ENCODE peak calls at places on chromosomes 7 and 10, in eight cellular contexts. S is A673, Z is GM06990, L is esophagus squamous epithelium, V is AG10803, U is A549, N is fibroblast of the aortic adventitia, G is tibial artery. X is an unnamed sample.
A peak's percentile ranks its signal among the peaks of the same experiment; 100 is the strongest.

GRCh38 chr7:122849297-122849696 is 37.0 kb downstream of the CADPS2 start:
- DNase-seq in L (no peak), G (no peak), N (no peak), Z (no peak), S (no peak), U (no peak), V (no peak), X (no peak)

GRCh38 chr7:49530481-49530880 is 243.0 kb upstream of the VWC2 start:
- DNase-seq in N (no peak), L (no peak), U (no peak), Z (no peak), S (no peak), G (no peak), V (no peak), X (no peak)

GRCh38 chr7:149865437-149865836 is 8.3 kb upstream of the ATP6V0E2 start:
- DNase-seq in Z (no peak), U (no peak), V (no peak), S (no peak), L (no peak), N (peak; percentile 8), G (no peak), X (no peak)

GRCh38 chr10:12807096-12807755 is 194.3 kb downstream of the CCDC3 start:
- DNase-seq in V (no peak), N (no peak), S (no peak), Z (no peak), L (no peak), G (no peak), U (no peak), X (no peak)

GRCh38 chr10:131786756-131787605 is 113.8 kb upstream of the PPP2R2D start:
- DNase-seq in S (peak; percentile 51), N (peak; percentile 22), V (peak; percentile 1), U (peak; percentile 45), Z (no peak), L (no peak), G (no peak), X (peak; percentile 22)

GRCh38 chr10:70055550-70055949 is 2.9 kb downstream of the MACROH2A2 start:
- DNase-seq in S (peak; percentile 64), Z (no peak), N (no peak), U (no peak), G (no peak), V (no peak), L (no peak), X (no peak)

GRCh38 chr10:59880976-59881510 is 25.3 kb downstream of the CCDC6 start:
- DNase-seq in V (no peak), S (no peak), Z (peak; percentile 80), N (no peak), U (no peak), L (no peak), G (no peak), X (no peak)

GRCh38 chr7:82235710-82236109 is 207.9 kb downstream of the CACNA2D1 start:
- DNase-seq in L (no peak), U (no peak), G (no peak), Z (no peak), N (peak; percentile 46), S (peak; percentile 55), V (no peak), X (no peak)

GRCh38 chr7:98802088-98802780 is 67.6 kb downstream of the TMEM130 start:
- DNase-seq in N (peak; percentile 64), L (no peak), Z (peak; percentile 86), S (peak; percentile 91), V (peak; percentile 68), U (peak; percentile 49), G (peak; percentile 55), X (peak; percentile 89)

GRCh38 chr7:76430836-76431235 is 6.1 kb downstream of the ZP3 start:
- DNase-seq in L (no peak), S (no peak), N (no peak), U (no peak), G (no peak), V (no peak), Z (no peak), X (no peak)

GRCh38 chr7:832292-832967 is at the start of gene SUN1:
- DNase-seq in L (no peak), Z (no peak), N (peak; percentile 59), S (no peak), U (peak; percentile 71), G (no peak), V (peak; percentile 79), X (no peak)

GRCh38 chr10:58723977-58724376 is 211.3 kb downstream of the BICC1 start:
- DNase-seq in L (no peak), U (no peak), Z (no peak), N (peak; percentile 71), G (no peak), V (peak; percentile 78), S (no peak), X (no peak)

GRCh38 chr7:46776790-46777189 is 805.1 kb downstream of the TNS3 start:
- DNase-seq in G (no peak), V (peak; percentile 32), U (no peak), N (peak; percentile 61), L (no peak), Z (no peak), S (peak; percentile 66), X (no peak)

GRCh38 chr10:70132098-70133029 is at the start of gene AIFM2:
- DNase-seq in U (peak; percentile 83), Z (peak; percentile 80), N (peak; percentile 59), V (peak; percentile 74), G (peak; percentile 74), L (no peak), S (no peak), X (peak; percentile 86)

GRCh38 chr10:33937987-33938386 is 603.5 kb upstream of the NRP1 start:
- DNase-seq in V (no peak), G (no peak), N (no peak), Z (no peak), L (no peak), U (no peak), S (no peak), X (no peak)

GRCh38 chr10:101441539-101442455 is 87.8 kb downstream of the BTRC start:
- DNase-seq in L (no peak), U (peak; percentile 83), Z (peak; percentile 4), V (peak; percentile 71), N (peak; percentile 75), G (no peak), S (peak; percentile 84), X (no peak)

GRCh38 chr10:110684800-110685446 is 40.8 kb downstream of the RBM20 start:
- DNase-seq in V (peak; percentile 48), L (no peak), S (no peak), U (no peak), G (no peak), Z (no peak), N (peak; percentile 25), X (no peak)

GRCh38 chr10:35822316-35822715 is 180.2 kb upstream of the FZD8 start:
- DNase-seq in Z (peak; percentile 10), U (peak; percentile 33), V (peak; percentile 82), G (peak; percentile 94), N (peak; percentile 91), L (no peak), S (peak; percentile 79), X (peak; percentile 95)

GRCh38 chr10:35819011-35819410 is 176.9 kb upstream of the FZD8 start:
- DNase-seq in U (no peak), L (no peak), G (no peak), V (no peak), Z (no peak), S (no peak), N (no peak), X (no peak)

GRCh38 chr10:35819736-35820135 is 177.6 kb upstream of the FZD8 start:
- DNase-seq in Z (no peak), V (no peak), U (no peak), G (no peak), S (no peak), N (no peak), L (no peak), X (no peak)

GRCh38 chr10:35824704-35825103 is 182.6 kb upstream of the FZD8 start:
- DNase-seq in S (no peak), N (peak; percentile 60), G (peak; percentile 34), L (no peak), Z (no peak), V (no peak), U (no peak), X (no peak)

GRCh38 chr10:35821339-35821911 is 179.3 kb upstream of the FZD8 start:
- DNase-seq in L (no peak), Z (peak; percentile 20), U (no peak), V (no peak), S (peak; percentile 28), N (peak; percentile 22), G (no peak), X (no peak)
- H3K4me3 ChIP-seq in L (no peak overlapping the region), Z (no peak overlapping the region), U (no peak overlapping the region), V (no peak overlapping the region), S (no peak overlapping the region), N (no peak overlapping the region), G (no peak overlapping the region), X (no peak overlapping the region)

GRCh38 chr7:118169146-118169545 is 14.8 kb upstream of the LSM8 start:
- DNase-seq in N (peak; percentile 21), Z (no peak), G (no peak), L (no peak), S (no peak), U (peak; percentile 13), V (peak; percentile 39), X (no peak)
- TF ChIP-seq CTCF in N (peak; percentile 36), Z (peak; percentile 19), G (no peak), L (no peak), S (peak; percentile 23), U (no peak), V (peak; percentile 32), X (no peak)

GRCh38 chr10:95501203-95502094 is 59.7 kb downstream of the SORBS1 start:
- DNase-seq in N (no peak), Z (no peak), L (no peak), V (no peak), S (no peak), U (no peak), G (no peak), X (no peak)
- H3K4me3 ChIP-seq in N (no peak overlapping the region), Z (no peak overlapping the region), L (peak overlapping the region; percentile 28), V (no peak overlapping the region), S (no peak overlapping the region), U (no peak overlapping the region), G (peak overlapping the region; percentile 12), X (peak overlapping the region; percentile 4)

GRCh38 chr10:79490400-79491081 is 21.8 kb upstream of the EIF5AL1 start:
- DNase-seq in U (no peak), N (peak; percentile 62), Z (no peak), L (no peak), S (no peak), G (no peak), V (peak; percentile 15), X (no peak)

GRCh38 chr10:79492839-79493238 is 19.5 kb upstream of the EIF5AL1 start:
- DNase-seq in L (no peak), S (no peak), G (no peak), V (no peak), U (no peak), Z (no peak), N (no peak), X (no peak)

GRCh38 chr10:79491171-79491835 is 21.0 kb upstream of the EIF5AL1 start:
- DNase-seq in S (no peak), V (no peak), Z (no peak), L (no peak), N (no peak), U (no peak), G (no peak), X (no peak)

GRCh38 chr10:79493806-79494205 is 18.5 kb upstream of the EIF5AL1 start:
- DNase-seq in S (no peak), G (no peak), Z (no peak), V (no peak), U (no peak), L (no peak), N (no peak), X (no peak)

DNA sequence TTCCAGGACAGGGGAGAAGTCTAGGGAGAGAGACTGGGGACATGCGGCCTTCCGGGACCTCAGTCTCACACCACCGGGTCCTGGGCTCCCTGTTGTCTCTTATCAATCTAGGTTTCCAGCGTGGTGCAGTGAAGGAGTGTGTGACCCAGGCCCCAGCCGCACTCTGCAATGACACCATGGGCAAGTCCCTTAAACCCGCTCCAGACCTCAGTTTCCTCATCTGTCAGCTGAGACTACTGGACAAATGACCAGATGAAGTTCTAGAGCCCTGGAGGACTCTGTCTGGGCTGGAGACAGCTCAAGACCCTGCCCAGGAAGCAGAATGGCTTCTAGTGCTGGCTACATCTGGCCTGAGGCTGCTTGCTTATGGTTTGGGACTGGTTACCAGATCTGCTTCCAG is 20.1 kb upstream of the EIF5AL1 start:
- DNase-seq in S (no peak), G (no peak), N (no peak), V (no peak), U (no peak), Z (no peak), L (no peak), X (no peak)
- TF ChIP-seq CTCF in S (no peak), G (no peak), N (no peak), V (no peak), U (no peak), Z (no peak), L (no peak), X (no peak)

X was measured in coronary artery.